ENCODE peak calls at places on chromosomes 4 and X, in four cellular contexts. T is BE2C, V is pancreas, Q is GM20000. L is an unnamed sample.

GRCh38 chr4:122346503-122346902 is 32.3 kb upstream of the ADAD1 start:
- DNase-seq in T (no peak), V (no peak), Q (no peak), L (no peak)

GRCh38 chr4:16026155-16026761 is 57.6 kb downstream of the PROM1 start:
- DNase-seq in T (peak; percentile 30), V (no peak), Q (peak; percentile 46), L (peak; percentile 25)

GRCh38 chrX:42117318-42117717 is 194.0 kb upstream of the CASK start:
- DNase-seq in T (no peak), V (no peak), Q (no peak), L (no peak)

GRCh38 chrX:10398271-10398670 is 222.1 kb downstream of the MID1 start:
- DNase-seq in T (no peak), V (no peak), Q (no peak), L (no peak)

GRCh38 chr4:48489683-48490011 is 405 bp upstream of the ZAR1 start:
- DNase-seq in T (no peak), V (peak; percentile 47), Q (no peak), L (no peak)

GRCh38 chr4:184471872-184472539 is 2.3 kb downstream of the IRF2 start:
- DNase-seq in T (peak; percentile 52), V (no peak), Q (peak; percentile 52), L (no peak)

GRCh38 chr4:168514249-168514852 is 17.5 kb downstream of the PALLD start:
- DNase-seq in T (no peak), V (no peak), Q (peak; percentile 12), L (no peak)

GRCh38 chrX:46704767-46705386 is 54.0 kb downstream of the SLC9A7 start:
- DNase-seq in T (no peak), V (no peak), Q (peak; percentile 29), L (no peak)

GRCh38 chr4:62394751-62395150 is 1194.6 kb downstream of the ADGRL3 start:
- DNase-seq in T (no peak), V (no peak), Q (no peak), L (no peak)

GRCh38 chrX:155997436-155997835 is at the start of gene IL9R:
- DNase-seq in T (no peak), V (no peak), Q (peak; percentile 60), L (no peak)

GRCh38 chr4:142156246-142156645 is 519.9 kb downstream of the IL15 start:
- DNase-seq in T (no peak), V (no peak), Q (no peak), L (no peak)

GRCh38 chr4:17630228-17630627 is 15.8 kb downstream of the MED28 start:
- DNase-seq in T (no peak), V (no peak), Q (no peak), L (no peak)

GRCh38 chr4:24315056-24315455 is 269.3 kb downstream of the DHX15 start:
- DNase-seq in T (no peak), V (no peak), Q (no peak), L (no peak)

GRCh38 chr4:118087366-118087765 is 53.1 kb downstream of the NDST3 start:
- DNase-seq in T (no peak), V (no peak), Q (no peak), L (no peak)

GRCh38 chrX:43805579-43805978 is 76.7 kb downstream of the MAOB start:
- DNase-seq in T (no peak), V (no peak), Q (no peak), L (no peak)

GRCh38 chr4:98890698-98891097 is 38.2 kb downstream of the EIF4E start:
- DNase-seq in T (no peak), V (no peak), Q (no peak), L (no peak)

GRCh38 chr4:99856166-99856565 is 38.1 kb downstream of the LAMTOR3 start:
- DNase-seq in T (no peak), V (no peak), Q (no peak), L (no peak)

GRCh38 chr4:184575306-184575705 is 73.9 kb downstream of the CASP3 start:
- DNase-seq in T (no peak), V (no peak), Q (no peak), L (no peak)

GRCh38 chr4:132227349-132228165 is 921.5 kb upstream of the PCDH10 start:
- DNase-seq in T (peak; percentile 55), V (peak; percentile 63), Q (no peak), L (peak; percentile 54)

GRCh38 chr4:169132561-169133305 is 122.7 kb upstream of the CBR4 start:
- DNase-seq in T (no peak), V (no peak), Q (no peak), L (no peak)

GRCh38 chrX:153801646-153802045 is 7.2 kb downstream of the SSR4 start:
- DNase-seq in T (no peak), V (no peak), Q (no peak), L (no peak)

GRCh38 chr4:42412251-42412650 is 15.0 kb downstream of the SHISA3 start:
- DNase-seq in T (no peak), V (no peak), Q (no peak), L (no peak)

GRCh38 chr4:94640151-94640550 is 117.6 kb upstream of the BMPR1B start:
- DNase-seq in T (no peak), V (no peak), Q (no peak), L (no peak)

GRCh38 chrX:10197597-10198210 is 40.9 kb downstream of the CLCN4 start:
- DNase-seq in T (no peak), V (no peak), Q (no peak), L (no peak)

GRCh38 chr4:54719378-54719777 is 61.6 kb downstream of the KIT start:
- DNase-seq in T (no peak), V (no peak), Q (no peak), L (no peak)

GRCh38 chr4:106495498-106495897 is 126.9 kb upstream of the GIMD1 start:
- DNase-seq in T (no peak), V (no peak), Q (no peak), L (no peak)

GRCh38 chrX:40468033-40468979 is 112.5 kb upstream of the ATP6AP2 start:
- DNase-seq in T (peak; percentile 47), V (no peak), Q (peak; percentile 45), L (peak; percentile 22)

GRCh38 chrX:135463937-135464336 is 42.2 kb downstream of the SMIM10L2A start:
- DNase-seq in T (no peak), V (no peak), Q (no peak), L (no peak)
- TF ChIP-seq CTCF in T (peak; percentile 38), V (no peak), Q (peak; percentile 6), L (peak; percentile 20)

DNA sequence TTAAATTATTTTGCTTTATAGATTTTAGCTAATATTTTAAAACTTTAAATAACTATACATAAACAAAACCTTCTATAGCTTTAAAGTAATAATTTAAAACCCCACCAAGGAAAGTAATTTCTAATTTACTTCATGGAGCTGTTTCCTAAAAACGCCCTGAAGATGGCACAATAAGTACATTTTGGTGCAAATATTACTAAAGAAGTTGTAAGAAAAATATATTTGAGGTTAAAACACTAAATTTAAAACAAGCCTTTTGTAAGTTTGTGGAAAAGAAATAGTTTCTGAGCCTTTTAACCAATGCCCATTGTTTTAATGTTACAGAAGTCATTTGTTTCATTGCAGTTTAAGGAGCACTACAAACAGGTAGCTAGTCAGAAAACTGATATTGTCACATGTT is 137.4 kb upstream of the AGA start:
- DNase-seq in T (no peak), V (no peak), Q (no peak), L (no peak)
- TF ChIP-seq CTCF in T (no peak), V (no peak), Q (no peak), L (no peak)

GRCh38 chr4:115234405-115235093 is 121.1 kb upstream of the NDST4 start:
- DNase-seq in T (peak; percentile 6), V (no peak), Q (no peak), L (no peak)
- TF ChIP-seq CTCF in T (peak; percentile 43), V (no peak), Q (no peak), L (peak; percentile 62)

GRCh38 chr4:182647901-182648300 is 269.3 kb downstream of the DCTD start:
- DNase-seq in T (no peak), V (no peak), Q (no peak), L (no peak)

GRCh38 chr4:182644326-182645050 is 272.7 kb downstream of the DCTD start:
- DNase-seq in T (no peak), V (no peak), Q (no peak), L (no peak)

GRCh38 chr4:182645511-182645910 is 271.7 kb downstream of the DCTD start:
- DNase-seq in T (no peak), V (no peak), Q (no peak), L (no peak)

GRCh38 chr4:182643801-182644311 is 273.3 kb downstream of the DCTD start:
- DNase-seq in T (peak; percentile 43), V (no peak), Q (no peak), L (no peak)

DNA sequence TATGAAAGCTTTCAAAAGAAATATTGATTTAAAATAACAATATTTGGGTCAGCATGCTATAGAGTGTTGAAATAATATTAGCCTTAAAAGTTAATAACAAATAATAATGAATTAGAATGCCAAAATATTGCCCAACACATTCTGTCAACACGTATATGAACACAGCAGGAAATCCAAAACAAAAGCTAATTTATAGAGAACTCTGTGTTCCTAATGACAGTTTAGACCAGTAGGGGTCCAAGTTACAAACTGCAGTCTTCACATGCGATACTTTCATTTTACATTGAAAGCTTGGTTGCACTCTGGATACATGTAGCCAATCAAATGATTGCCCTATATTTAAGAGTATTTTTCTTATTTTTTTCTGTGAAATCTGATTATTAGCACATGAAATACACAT is 274.4 kb downstream of the DCTD start:
- DNase-seq in T (no peak), V (no peak), Q (no peak), L (no peak)
- TF ChIP-seq CTCF in T (peak; percentile 50), V (no peak), Q (no peak), L (peak; percentile 46)

DNA sequence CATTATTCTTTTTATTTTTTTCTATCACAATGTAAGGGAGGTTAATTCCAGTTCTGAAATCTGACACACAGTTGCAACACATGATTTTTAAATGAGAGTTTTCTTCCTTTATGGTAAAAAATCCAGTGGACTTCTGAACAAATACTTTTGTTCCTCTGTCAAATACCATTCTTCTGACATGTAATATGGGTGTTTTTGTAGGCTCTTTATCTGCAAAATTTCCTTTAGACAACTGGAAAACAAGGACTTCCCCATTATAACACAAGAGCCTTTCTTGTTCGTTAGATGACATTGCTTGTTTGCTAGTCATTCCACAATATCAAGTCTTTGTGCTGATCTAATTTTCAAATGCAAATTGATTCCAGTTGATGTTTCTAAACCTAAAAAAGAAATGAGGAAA is 7.7 kb downstream of the FANCB start:
- DNase-seq in T (no peak), V (no peak), Q (no peak), L (no peak)
- TF ChIP-seq CTCF in T (no peak), V (no peak), Q (no peak), L (no peak)

GRCh38 chr4:1821679-1822567 is 28.8 kb downstream of the FGFR3 start:
- DNase-seq in T (no peak), V (no peak), Q (peak; percentile 12), L (no peak)

GRCh38 chr4:1815997-1816860 is 23.1 kb downstream of the FGFR3 start:
- DNase-seq in T (no peak), V (peak; percentile 62), Q (no peak), L (no peak)

GRCh38 chr4:1819816-1820215 is 26.7 kb downstream of the FGFR3 start:
- DNase-seq in T (no peak), V (no peak), Q (no peak), L (no peak)

GRCh38 chr4:1822568-1823544 is 29.8 kb downstream of the FGFR3 start:
- DNase-seq in T (no peak), V (peak; percentile 75), Q (peak; percentile 14), L (no peak)

DNA sequence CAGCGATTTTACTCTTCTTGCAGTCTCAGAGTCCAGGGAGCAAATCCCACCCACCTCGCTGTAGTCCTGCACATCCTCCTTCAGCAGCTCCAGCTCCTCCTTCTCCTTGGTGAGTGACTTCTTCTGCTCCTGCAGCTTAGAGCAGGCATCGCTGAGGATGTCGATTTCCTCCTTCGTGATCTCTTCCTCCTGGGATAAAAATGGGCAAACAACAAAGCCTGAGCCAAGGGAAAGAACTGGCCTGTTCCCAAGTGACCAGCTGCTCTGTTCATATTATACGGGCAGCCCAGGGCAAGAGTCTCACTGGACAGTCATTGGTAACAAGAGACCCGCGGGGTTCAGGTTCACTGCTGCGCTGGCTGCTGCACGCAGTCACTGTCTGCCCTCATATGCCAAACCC is 26.2 kb downstream of the FGFR3 start:
- DNase-seq in T (no peak), V (no peak), Q (no peak), L (no peak)
- TF ChIP-seq CTCF in T (no peak), V (no peak), Q (no peak), L (no peak)

L was measured in neural crest cell.